ENCODE peak calls at places on chromosomes 11 and 22, in six cellular contexts. A is breast epithelium, Q is BE2C, K is pancreas, P is thoracic aorta, E is tibial artery. I is an unnamed sample. For H3K4me1 and H3K36me3, the result is how much of the 10 kb centered on the place peaks cover.

GRCh38 chr11:8527939-8528338 is 66.1 kb downstream of the STK33 start:
- DNase-seq in A (no peak), Q (no peak), K (no peak), P (no peak), E (no peak), I (no peak)

GRCh38 chr11:104830080-104830479 is 68.2 kb downstream of the CASP12 start:
- DNase-seq in A (no peak), Q (no peak), K (no peak), P (no peak), E (no peak), I (no peak)

GRCh38 chr22:33811208-33811607 is 109.1 kb downstream of the LARGE1 start:
- DNase-seq in A (no peak), Q (no peak), K (no peak), P (no peak), E (no peak), I (no peak)

GRCh38 chr11:64285885-64286800 is 495 bp downstream of the GPR137 start:
- DNase-seq in A (peak), Q (no peak), K (peak), P (no peak), E (no peak), I (peak)

GRCh38 chr11:5291207-5291838 is 10.4 kb downstream of the OR51B4 start:
- DNase-seq in A (no peak), Q (no peak), K (no peak), P (no peak), E (no peak), I (no peak)

GRCh38 chr11:15858881-15859280 is 497.5 kb downstream of the SOX6 start:
- DNase-seq in A (no peak), Q (no peak), K (no peak), P (no peak), E (no peak), I (no peak)

GRCh38 chr11:86244063-86244521 is 461 bp upstream of the EED start:
- DNase-seq in A (peak), Q (peak), K (peak), P (peak), E (peak), I (peak)

GRCh38 chr11:2275334-2276279 is 5.2 kb upstream of the ASCL2 start:
- DNase-seq in A (peak), Q (no peak), K (no peak), P (no peak), E (no peak), I (no peak)

GRCh38 chr11:2538951-2539735 is 94.3 kb downstream of the KCNQ1 start:
- DNase-seq in A (no peak), Q (peak), K (peak), P (no peak), E (no peak), I (no peak)

DNA sequence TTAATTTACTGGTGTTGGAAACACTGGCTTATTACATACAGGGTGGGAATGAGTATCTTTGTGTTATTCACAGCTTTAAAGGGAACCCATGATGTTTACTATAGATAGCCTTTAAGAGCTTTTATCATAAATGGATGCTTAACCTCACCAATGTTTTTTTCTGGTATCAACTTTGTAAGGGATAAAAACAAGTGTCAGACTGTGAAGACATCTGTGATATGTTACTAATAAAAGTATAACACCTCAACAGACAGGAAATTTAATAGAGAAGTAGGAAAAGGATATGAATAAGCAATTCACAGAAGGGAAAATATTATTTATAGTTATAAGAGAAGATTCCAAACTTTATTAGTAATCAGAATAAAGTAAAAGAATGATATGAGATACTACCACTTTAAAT is 46.3 kb downstream of the ACAT1 start:
- DNase-seq in A (no peak), Q (no peak), K (no peak), P (no peak), E (no peak), I (no peak)
- H3K4me3 ChIP-seq in A (no peak), Q (no peak), K (no peak), P (no peak), E (no peak), I (no peak)

DNA sequence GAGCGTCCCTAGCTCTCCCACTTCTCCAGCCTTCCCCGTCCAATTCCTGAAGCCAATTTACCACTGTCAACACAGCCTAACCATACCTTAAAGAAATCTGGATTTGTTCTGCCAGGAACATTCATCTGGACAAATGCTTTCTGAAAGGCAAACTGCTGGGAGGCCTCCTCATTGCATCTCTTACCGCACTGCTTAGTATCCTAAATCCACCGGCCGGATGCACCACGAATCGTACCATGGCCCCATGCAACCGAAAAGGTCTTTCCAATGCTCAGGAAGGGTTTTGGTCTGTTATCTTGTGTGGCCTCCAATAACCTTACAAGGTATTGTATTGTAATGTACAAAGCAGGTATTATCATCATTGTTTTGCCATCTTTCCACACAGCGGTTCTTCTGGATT is 57.6 kb downstream of the MYH9 start:
- DNase-seq in A (no peak), Q (no peak), K (no peak), P (no peak), E (no peak), I (no peak)
- H3K4me1 ChIP-seq in A (half or more), Q (half or more), K (half or more), P (half or more), E (half or more), I (half or more)

GRCh38 chr22:20111045-20111688 is 4.7 kb upstream of the RANBP1 start:
- DNase-seq in A (no peak), Q (peak), K (no peak), P (no peak), E (no peak), I (peak)
- H3K36me3 ChIP-seq in A (under half), Q (half or more), K (under half), P (half or more), E (under half), I (under half)

GRCh38 chr11:35114901-35115687 is 23.9 kb upstream of the CD44 start:
- DNase-seq in A (no peak), Q (no peak), K (no peak), P (no peak), E (no peak), I (no peak)
- H3K4me3 ChIP-seq in A (no peak), Q (no peak), K (no peak), P (no peak), E (no peak), I (no peak)

DNA sequence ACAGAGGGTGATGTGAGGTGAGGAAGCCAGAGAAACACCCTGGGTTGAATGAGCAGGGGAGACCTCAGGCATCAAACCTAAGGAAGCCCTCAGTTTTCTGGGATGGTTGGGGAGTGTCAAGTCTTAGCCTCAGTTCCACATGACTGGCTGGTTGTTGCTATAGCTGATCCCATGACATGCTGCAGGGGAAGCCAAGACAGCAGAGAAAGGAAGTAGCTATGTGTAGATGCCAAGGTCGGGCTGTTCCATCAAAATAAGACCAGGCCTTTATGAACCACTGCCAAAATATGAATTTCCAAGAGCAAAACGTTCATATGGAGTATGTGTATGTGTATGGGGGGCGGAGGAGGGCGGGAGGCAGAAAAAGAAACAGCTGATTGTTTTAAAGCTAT is 11.6 kb downstream of the CD59 start:
- DNase-seq in A (peak), Q (no peak), K (no peak), P (no peak), E (peak), I (no peak)
- H3K4me1 ChIP-seq in A (under half), Q (under half), K (under half), P (under half), E (under half), I (under half)

GRCh38 chr11:134178275-134178674 is 45.5 kb downstream of the NCAPD3 start:
- DNase-seq in A (no peak), Q (no peak), K (no peak), P (no peak), E (no peak), I (no peak)
- H3K36me3 ChIP-seq in A (under half), Q (half or more), K (under half), P (under half), E (under half), I (half or more)

DNA sequence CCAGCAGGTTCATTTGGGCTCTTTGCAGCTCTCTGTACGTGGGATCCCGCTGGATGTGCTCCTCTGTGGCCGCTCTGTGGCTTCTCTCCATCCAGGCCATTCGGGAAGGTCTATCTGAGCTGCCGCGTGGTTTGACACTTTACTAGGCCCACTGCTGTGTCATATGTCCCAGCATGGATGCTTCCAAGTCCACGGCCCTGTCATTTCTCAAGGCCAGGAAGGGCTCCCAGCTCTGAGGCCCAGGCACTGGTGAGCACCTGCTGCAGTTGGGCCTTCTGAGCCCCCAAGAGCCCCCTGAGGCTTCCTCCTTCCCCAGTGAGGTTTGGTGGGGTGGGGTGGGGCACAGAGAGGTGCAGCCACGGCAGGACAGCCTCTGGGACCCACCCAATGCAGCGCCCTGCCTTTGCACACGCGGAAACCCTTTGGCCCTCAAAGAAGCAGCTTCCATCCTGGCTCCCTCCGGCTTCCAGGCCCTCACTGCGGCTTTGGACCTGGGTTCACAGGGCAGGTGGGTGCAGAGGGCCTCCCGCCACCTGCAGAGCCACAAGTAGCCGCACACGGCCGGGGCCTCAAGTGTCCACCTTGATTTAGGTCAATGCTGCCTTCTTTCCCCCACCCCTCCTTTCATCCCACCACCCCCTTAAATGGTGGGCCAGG is 44.5 kb upstream of the FGF3 start:
- DNase-seq in A (no peak), Q (no peak), K (no peak), P (no peak), E (no peak), I (no peak)
- H3K4me3 ChIP-seq in A (no peak), Q (no peak), K (no peak), P (no peak), E (no peak), I (no peak)

GRCh38 chr11:36123353-36124220 is 165.6 kb downstream of the COMMD9 start:
- DNase-seq in A (no peak), Q (no peak), K (no peak), P (no peak), E (no peak), I (no peak)
- H3K4me1 ChIP-seq in A (under half), Q (under half), K (under half), P (under half), E (under half), I (under half)

I was measured in CD4-positive, CD25-positive, alpha-beta regulatory T cell.